ENCODE peak calls at places on chromosomes 5 and 9, in eight cellular contexts. L is neural progenitor cell, D is pancreas, C is uterus, T is left ventricle myocardium inferior, E is endodermal cell, U is A549, I is fibroblast of lung. K is an unnamed sample. For H3K4me1, the result is how much of the 10 kb centered on the place peaks cover.

GRCh38 chr9:131620764-131621520 is 75.6 kb downstream of the PRRT1B start:
- DNase-seq in L (no peak), D (peak), C (no peak), T (no peak), E (no peak), U (no peak), I (no peak), K (no peak)

GRCh38 chr9:112874006-112874405 is 16.7 kb downstream of the SLC46A2 start:
- DNase-seq in L (no peak), D (no peak), C (no peak), T (no peak), E (no peak), U (no peak), I (peak), K (no peak)

GRCh38 chr9:72305102-72305546 is 59.9 kb downstream of the ZFAND5 start:
- DNase-seq in L (peak), D (no peak), C (peak), T (peak), E (peak), U (peak), I (peak), K (peak)

GRCh38 chr9:21993893-21994525 is at the start of gene CDKN2A:
- DNase-seq in L (peak), D (peak), C (no peak), T (no peak), E (peak), U (no peak), I (peak), K (no peak)

GRCh38 chr9:125550216-125550614 is 156.8 kb downstream of the MAPKAP1 start:
- DNase-seq in L (no peak), D (no peak), C (no peak), T (no peak), E (no peak), U (no peak), I (peak), K (peak)

GRCh38 chr5:100706796-100707195 is 171.6 kb downstream of the FAM174A start:
- DNase-seq in L (no peak), D (no peak), C (no peak), T (no peak), E (no peak), U (peak), I (peak), K (peak)

GRCh38 chr9:88706193-88707112 is 171.5 kb downstream of the NXNL2 start:
- DNase-seq in L (peak), D (no peak), C (no peak), T (no peak), E (no peak), U (no peak), I (peak), K (no peak)

GRCh38 chr5:50595199-50595598 is 71.2 kb upstream of the PARP8 start:
- DNase-seq in L (no peak), D (no peak), C (no peak), T (no peak), E (no peak), U (peak), I (peak), K (no peak)

GRCh38 chr5:169070413-169070812 is 230.5 kb downstream of the SLIT3 start:
- DNase-seq in L (no peak), D (no peak), C (no peak), T (no peak), E (no peak), U (peak), I (no peak), K (no peak)

GRCh38 chr5:172616730-172617129 is 24.3 kb upstream of the NEURL1B start:
- DNase-seq in L (no peak), D (no peak), C (peak), T (peak), E (no peak), U (no peak), I (peak), K (no peak)

GRCh38 chr5:78757269-78758053 is 108.9 kb upstream of the LHFPL2 start:
- DNase-seq in L (no peak), D (no peak), C (no peak), T (peak), E (no peak), U (peak), I (peak), K (peak)

GRCh38 chr5:148794729-148795590 is 31.5 kb upstream of the ADRB2 start:
- DNase-seq in L (no peak), D (no peak), C (no peak), T (no peak), E (no peak), U (no peak), I (peak), K (no peak)
- H3K27ac ChIP-seq in L (no peak), D (no peak), C (no peak), T (no peak), E (no peak), U (no peak), I (no peak), K (no peak)

GRCh38 chr9:137205126-137206069 is at the start of the genes NDOR1 and TMEM203:
- DNase-seq in L (peak), D (peak), C (peak), T (peak), E (peak), U (peak), I (peak), K (peak)

GRCh38 chr9:137200311-137201204 is at the start of gene TPRN:
- DNase-seq in L (peak), D (peak), C (peak), T (peak), E (peak), U (peak), I (peak), K (peak)

GRCh38 chr9:137201205-137201868 is 796 bp upstream of the TPRN start:
- DNase-seq in L (peak), D (no peak), C (no peak), T (no peak), E (no peak), U (no peak), I (no peak), K (no peak)

GRCh38 chr9:137204731-137205125 is 720 bp downstream of the TMEM203 start:
- DNase-seq in L (no peak), D (peak), C (no peak), T (no peak), E (no peak), U (no peak), I (no peak), K (no peak)

DNA sequence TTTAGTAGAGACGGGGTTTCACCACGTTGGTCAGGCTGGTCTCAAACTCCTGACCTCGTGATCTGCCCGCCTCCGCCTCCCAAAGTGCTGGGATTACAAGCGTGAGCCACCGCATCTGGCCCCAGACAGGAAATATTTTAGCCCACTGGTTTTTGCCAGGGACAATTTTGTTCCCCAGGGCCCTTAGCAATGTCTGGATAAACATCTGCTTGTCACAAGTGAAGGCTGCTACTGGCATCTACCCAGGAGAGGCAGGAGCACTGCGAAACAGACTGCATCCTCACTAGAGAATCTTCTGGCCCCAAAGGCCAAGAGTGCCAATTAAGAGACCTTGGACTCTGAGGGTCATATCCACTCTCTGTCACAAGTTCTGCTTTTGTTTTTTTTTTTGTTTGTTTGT is 2.4 kb upstream of the TPRN start:
- DNase-seq in L (no peak), D (no peak), C (no peak), T (no peak), E (no peak), U (no peak), I (no peak), K (no peak)
- H3K4me1 ChIP-seq in L (under half), D (under half), C (under half), T (half or more), E (under half), U (under half), I (under half), K (under half)

DNA sequence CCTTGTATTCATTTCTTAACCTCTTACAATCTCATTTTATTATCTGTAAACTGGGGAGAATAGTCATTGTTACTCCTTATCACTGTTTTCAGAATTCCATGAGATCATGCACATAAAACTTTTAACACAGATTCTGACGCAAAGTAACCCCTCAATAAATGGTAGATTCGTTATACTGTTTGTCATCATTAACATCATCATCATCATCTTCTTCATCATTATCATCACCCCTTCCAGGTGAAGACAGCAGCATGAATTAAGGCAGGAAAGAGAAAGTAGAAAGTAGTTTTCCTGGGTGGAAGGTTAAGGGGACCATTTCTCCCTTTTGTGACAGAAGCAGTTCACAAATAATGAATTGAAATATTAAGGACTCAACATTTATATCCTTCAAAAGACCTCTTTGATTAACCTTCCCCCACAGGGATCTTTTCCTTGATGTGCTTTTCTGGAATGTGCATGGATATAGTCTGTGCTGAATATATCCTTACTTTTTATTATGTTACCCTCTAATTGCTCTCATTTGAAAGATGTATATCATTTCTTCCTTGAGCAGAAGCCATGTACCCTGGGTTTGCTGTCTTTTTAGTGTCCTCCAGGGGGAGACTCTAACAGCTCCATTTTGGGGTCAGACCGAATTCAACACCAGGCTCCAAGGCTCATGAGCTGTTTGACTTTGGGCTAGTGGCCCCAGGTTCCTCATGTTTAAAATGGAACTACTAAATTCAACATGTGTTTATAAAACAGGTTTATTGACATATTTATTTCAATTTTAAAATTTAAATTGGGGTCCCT is 1029.9 kb upstream of the WWC1 start:
- DNase-seq in L (peak), D (no peak), C (no peak), T (no peak), E (peak), U (peak), I (no peak), K (peak)
- TF ChIP-seq CTCF in L (peak), D (no peak), C (no peak), T (no peak), E (peak), U (peak), I (peak), K (peak)

GRCh38 chr5:34659168-34659567 is 3.0 kb downstream of the RAI14 start:
- DNase-seq in L (no peak), D (no peak), C (no peak), T (no peak), E (no peak), U (no peak), I (no peak), K (no peak)

GRCh38 chr5:34658023-34658422 is 1.9 kb downstream of the RAI14 start:
- DNase-seq in L (no peak), D (no peak), C (no peak), T (no peak), E (no peak), U (peak), I (peak), K (peak)

GRCh38 chr5:34657550-34657921 is 1.4 kb downstream of the RAI14 start:
- DNase-seq in L (peak), D (no peak), C (peak), T (no peak), E (peak), U (peak), I (peak), K (peak)

GRCh38 chr5:34663771-34664496 is 7.8 kb downstream of the RAI14 start:
- DNase-seq in L (no peak), D (no peak), C (no peak), T (no peak), E (no peak), U (no peak), I (no peak), K (no peak)

GRCh38 chr5:34660444-34660843 is 4.3 kb downstream of the RAI14 start:
- DNase-seq in L (no peak), D (no peak), C (no peak), T (no peak), E (no peak), U (no peak), I (peak), K (no peak)
- H3K27ac ChIP-seq in L (no peak), D (no peak), C (no peak), T (no peak), E (no peak), U (no peak), I (peak), K (no peak)

GRCh38 chr9:93585695-93586094 is 9.3 kb downstream of the PHF2 start:
- DNase-seq in L (no peak), D (no peak), C (no peak), T (no peak), E (no peak), U (no peak), I (no peak), K (no peak)
- H3K4me1 ChIP-seq in L (under half), D (under half), C (under half), T (half or more), E (under half), U (under half), I (under half), K (under half)

DNA sequence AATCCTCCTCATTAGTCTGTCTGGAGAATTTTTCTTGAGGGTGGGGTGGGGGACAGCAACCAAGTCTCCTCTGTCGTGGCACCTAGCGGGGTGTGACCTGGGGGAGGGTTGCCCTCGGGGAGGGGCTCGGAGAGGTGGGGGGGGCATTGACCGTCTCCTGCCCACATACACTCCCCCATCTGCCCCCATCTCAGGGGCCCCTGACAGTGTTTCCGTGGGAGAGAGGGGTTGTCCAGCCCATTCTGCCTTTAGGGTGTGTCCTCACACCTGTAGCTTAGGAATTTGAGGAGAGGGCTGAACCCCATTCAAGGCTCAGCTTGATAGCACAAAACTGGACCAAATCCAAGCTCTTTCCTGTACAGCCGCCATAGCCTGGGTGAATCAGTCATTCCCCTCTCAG is 5.9 kb upstream of the CXXC5 start:
- DNase-seq in L (no peak), D (no peak), C (no peak), T (no peak), E (no peak), U (no peak), I (no peak), K (no peak)
- TF ChIP-seq CTCF in L (no peak), D (no peak), C (no peak), T (no peak), E (no peak), U (no peak), I (no peak), K (no peak)

GRCh38 chr9:129568560-129569505 is 52.1 kb downstream of the C9orf50 start:
- DNase-seq in L (peak), D (peak), C (peak), T (peak), E (peak), U (peak), I (peak), K (peak)

GRCh38 chr9:129567329-129567728 is 53.6 kb downstream of the C9orf50 start:
- DNase-seq in L (no peak), D (no peak), C (no peak), T (no peak), E (no peak), U (no peak), I (no peak), K (no peak)

GRCh38 chr9:129567842-129568559 is 52.9 kb downstream of the C9orf50 start:
- DNase-seq in L (peak), D (no peak), C (no peak), T (no peak), E (peak), U (peak), I (peak), K (peak)

GRCh38 chr9:129569506-129570449 is 51.1 kb downstream of the C9orf50 start:
- DNase-seq in L (peak), D (no peak), C (no peak), T (no peak), E (peak), U (peak), I (peak), K (peak)

DNA sequence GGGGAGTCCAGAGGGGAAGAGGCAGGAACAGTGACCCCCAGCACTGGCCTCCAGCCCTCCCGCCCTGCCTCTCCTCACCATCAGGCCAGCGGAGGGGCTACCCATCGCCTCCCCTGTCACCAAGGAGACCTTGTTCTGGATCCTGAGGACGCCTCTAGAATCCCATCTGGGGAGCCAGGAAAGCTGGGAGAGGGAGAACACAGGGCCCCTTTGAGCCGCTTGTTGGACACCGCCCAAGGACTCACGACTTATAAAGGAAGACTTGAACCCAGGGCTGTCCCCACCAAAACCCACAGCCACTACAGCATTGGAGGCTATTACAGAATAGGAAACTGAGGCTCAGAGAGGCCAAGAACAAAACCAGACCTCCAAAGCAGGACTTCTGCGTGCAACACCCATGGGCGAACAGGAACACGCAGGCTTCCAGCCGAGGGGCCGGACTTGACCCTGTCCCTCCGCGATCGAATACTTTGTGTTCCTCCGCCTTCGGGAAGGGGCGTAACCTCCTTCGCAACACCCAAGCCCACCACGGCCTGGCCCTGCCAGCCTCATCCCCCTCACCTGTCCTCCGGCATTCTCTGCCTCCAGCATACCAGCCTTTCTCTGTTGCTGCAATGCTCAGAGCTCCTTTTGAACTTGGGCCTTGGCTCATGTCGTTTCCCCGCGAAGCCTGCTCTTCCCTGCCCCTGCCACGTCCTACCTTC is 54.2 kb downstream of the C9orf50 start:
- DNase-seq in L (no peak), D (no peak), C (no peak), T (no peak), E (no peak), U (no peak), I (no peak), K (no peak)
- H3K27ac ChIP-seq in L (no peak), D (no peak), C (no peak), T (no peak), E (no peak), U (peak), I (no peak), K (no peak)

K was measured in A673.